ENCODE peak calls at places on chromosomes 6 and 20, in six cellular contexts. One of them, this sample, is unnamed.

GRCh38 chr6:70375166-70375565 is 38.1 kb upstream of the FAM135A start:
- DNase-seq in AG04450: no peak
- DNase-seq in HL-60: no peak
- DNase-seq in activated T-cell treated with anti-CD3 and anti-CD28 coated beads for 4 hours: no peak
- DNase-seq in activated T-helper 1 cell treated with anti-CD3 and anti-CD28 coated beads, Interleukin-2, amount 50 U/mL, for 16 hours: no peak
- DNase-seq in activated naive CD4-positive, alpha-beta T cell: no peak
- DNase-seq in this sample: no peak

GRCh38 chr20:48708630-48709029 is 119.2 kb downstream of the PREX1 start:
- DNase-seq in AG04450: no peak
- DNase-seq in HL-60: no peak
- DNase-seq in activated T-cell treated with anti-CD3 and anti-CD28 coated beads for 4 hours: no peak
- DNase-seq in activated T-helper 1 cell treated with anti-CD3 and anti-CD28 coated beads, Interleukin-2, amount 50 U/mL, for 16 hours: no peak
- DNase-seq in activated naive CD4-positive, alpha-beta T cell: no peak
- DNase-seq in this sample: no peak

GRCh38 chr20:48672324-48672723 is 155.5 kb downstream of the PREX1 start:
- DNase-seq in AG04450: no peak
- DNase-seq in HL-60: no peak
- DNase-seq in activated T-cell treated with anti-CD3 and anti-CD28 coated beads for 4 hours: no peak
- DNase-seq in activated T-helper 1 cell treated with anti-CD3 and anti-CD28 coated beads, Interleukin-2, amount 50 U/mL, for 16 hours: no peak
- DNase-seq in activated naive CD4-positive, alpha-beta T cell: no peak
- DNase-seq in this sample: no peak

GRCh38 chr6:4224082-4224978 is 89.0 kb upstream of the ECI2 start:
- DNase-seq in AG04450: no peak
- DNase-seq in HL-60: no peak
- DNase-seq in activated T-cell treated with anti-CD3 and anti-CD28 coated beads for 4 hours: no peak
- DNase-seq in activated T-helper 1 cell treated with anti-CD3 and anti-CD28 coated beads, Interleukin-2, amount 50 U/mL, for 16 hours: no peak
- DNase-seq in activated naive CD4-positive, alpha-beta T cell: no peak
- DNase-seq in this sample: no peak

GRCh38 chr6:37058084-37058586 is 52.7 kb downstream of the FGD2 start:
- DNase-seq in AG04450: no peak
- DNase-seq in HL-60: no peak
- DNase-seq in activated T-cell treated with anti-CD3 and anti-CD28 coated beads for 4 hours: no peak
- DNase-seq in activated T-helper 1 cell treated with anti-CD3 and anti-CD28 coated beads, Interleukin-2, amount 50 U/mL, for 16 hours: no peak
- DNase-seq in activated naive CD4-positive, alpha-beta T cell: no peak
- DNase-seq in this sample: no peak

GRCh38 chr6:120874422-120874821 is 459.9 kb downstream of the TBC1D32 start:
- DNase-seq in AG04450: no peak
- DNase-seq in HL-60: no peak
- DNase-seq in activated T-cell treated with anti-CD3 and anti-CD28 coated beads for 4 hours: no peak
- DNase-seq in activated T-helper 1 cell treated with anti-CD3 and anti-CD28 coated beads, Interleukin-2, amount 50 U/mL, for 16 hours: no peak
- DNase-seq in activated naive CD4-positive, alpha-beta T cell: no peak
- DNase-seq in this sample: no peak

GRCh38 chr20:2814587-2815051 is at the start of gene C20orf141:
- DNase-seq in AG04450: peak; percentile 93
- DNase-seq in HL-60: no peak
- DNase-seq in activated T-cell treated with anti-CD3 and anti-CD28 coated beads for 4 hours: no peak
- DNase-seq in activated T-helper 1 cell treated with anti-CD3 and anti-CD28 coated beads, Interleukin-2, amount 50 U/mL, for 16 hours: no peak
- DNase-seq in activated naive CD4-positive, alpha-beta T cell: no peak
- DNase-seq in this sample: peak; percentile 40

GRCh38 chr6:47587503-47587902 is 109.9 kb downstream of the CD2AP start:
- DNase-seq in AG04450: peak; percentile 1
- DNase-seq in HL-60: no peak
- DNase-seq in activated T-cell treated with anti-CD3 and anti-CD28 coated beads for 4 hours: no peak
- DNase-seq in activated T-helper 1 cell treated with anti-CD3 and anti-CD28 coated beads, Interleukin-2, amount 50 U/mL, for 16 hours: no peak
- DNase-seq in activated naive CD4-positive, alpha-beta T cell: no peak
- DNase-seq in this sample: no peak

GRCh38 chr20:32474967-32475819 is 109.9 kb downstream of the NOL4L start:
- DNase-seq in AG04450: peak; percentile 83
- DNase-seq in HL-60: no peak
- DNase-seq in activated T-cell treated with anti-CD3 and anti-CD28 coated beads for 4 hours: no peak
- DNase-seq in activated T-helper 1 cell treated with anti-CD3 and anti-CD28 coated beads, Interleukin-2, amount 50 U/mL, for 16 hours: no peak
- DNase-seq in activated naive CD4-positive, alpha-beta T cell: no peak
- DNase-seq in this sample: peak; percentile 95

GRCh38 chr6:56076033-56076432 is 171.3 kb downstream of the COL21A1 start:
- DNase-seq in AG04450: no peak
- DNase-seq in HL-60: no peak
- DNase-seq in activated T-cell treated with anti-CD3 and anti-CD28 coated beads for 4 hours: no peak
- DNase-seq in activated T-helper 1 cell treated with anti-CD3 and anti-CD28 coated beads, Interleukin-2, amount 50 U/mL, for 16 hours: no peak
- DNase-seq in activated naive CD4-positive, alpha-beta T cell: no peak
- DNase-seq in this sample: no peak

GRCh38 chr6:47701374-47701773 is 3.0 kb downstream of the ADGRF4 start:
- DNase-seq in AG04450: no peak
- DNase-seq in HL-60: no peak
- DNase-seq in activated T-cell treated with anti-CD3 and anti-CD28 coated beads for 4 hours: no peak
- DNase-seq in activated T-helper 1 cell treated with anti-CD3 and anti-CD28 coated beads, Interleukin-2, amount 50 U/mL, for 16 hours: no peak
- DNase-seq in activated naive CD4-positive, alpha-beta T cell: no peak
- DNase-seq in this sample: no peak

GRCh38 chr6:70280462-70280861 is 22.4 kb downstream of the COL9A1 start:
- DNase-seq in AG04450: no peak
- DNase-seq in HL-60: no peak
- DNase-seq in activated T-cell treated with anti-CD3 and anti-CD28 coated beads for 4 hours: no peak
- DNase-seq in activated T-helper 1 cell treated with anti-CD3 and anti-CD28 coated beads, Interleukin-2, amount 50 U/mL, for 16 hours: no peak
- DNase-seq in activated naive CD4-positive, alpha-beta T cell: no peak
- DNase-seq in this sample: no peak

GRCh38 chr20:46723039-46723438 is 13.6 kb downstream of the SLC2A10 start:
- DNase-seq in AG04450: no peak
- DNase-seq in HL-60: no peak
- DNase-seq in activated T-cell treated with anti-CD3 and anti-CD28 coated beads for 4 hours: no peak
- DNase-seq in activated T-helper 1 cell treated with anti-CD3 and anti-CD28 coated beads, Interleukin-2, amount 50 U/mL, for 16 hours: no peak
- DNase-seq in activated naive CD4-positive, alpha-beta T cell: no peak
- DNase-seq in this sample: no peak

GRCh38 chr6:13479971-13480434 is 7.4 kb downstream of the GFOD1 start:
- DNase-seq in AG04450: no peak
- DNase-seq in HL-60: no peak
- DNase-seq in activated T-cell treated with anti-CD3 and anti-CD28 coated beads for 4 hours: no peak
- DNase-seq in activated T-helper 1 cell treated with anti-CD3 and anti-CD28 coated beads, Interleukin-2, amount 50 U/mL, for 16 hours: no peak
- DNase-seq in activated naive CD4-positive, alpha-beta T cell: no peak
- DNase-seq in this sample: no peak

GRCh38 chr6:105326216-105326615 is 76.7 kb downstream of the PREP start:
- DNase-seq in AG04450: no peak
- DNase-seq in HL-60: no peak
- DNase-seq in activated T-cell treated with anti-CD3 and anti-CD28 coated beads for 4 hours: no peak
- DNase-seq in activated T-helper 1 cell treated with anti-CD3 and anti-CD28 coated beads, Interleukin-2, amount 50 U/mL, for 16 hours: no peak
- DNase-seq in activated naive CD4-positive, alpha-beta T cell: no peak
- DNase-seq in this sample: no peak

GRCh38 chr6:28643017-28643740 is 117.5 kb downstream of the GPX5 start:
- DNase-seq in AG04450: peak; percentile 26
- DNase-seq in HL-60: no peak
- DNase-seq in activated T-cell treated with anti-CD3 and anti-CD28 coated beads for 4 hours: no peak
- DNase-seq in activated T-helper 1 cell treated with anti-CD3 and anti-CD28 coated beads, Interleukin-2, amount 50 U/mL, for 16 hours: no peak
- DNase-seq in activated naive CD4-positive, alpha-beta T cell: no peak
- DNase-seq in this sample: peak; percentile 16

GRCh38 chr6:78538002-78538401 is 329.3 kb upstream of the IRAK1BP1 start:
- DNase-seq in AG04450: no peak
- DNase-seq in HL-60: no peak
- DNase-seq in activated T-cell treated with anti-CD3 and anti-CD28 coated beads for 4 hours: no peak
- DNase-seq in activated T-helper 1 cell treated with anti-CD3 and anti-CD28 coated beads, Interleukin-2, amount 50 U/mL, for 16 hours: no peak
- DNase-seq in activated naive CD4-positive, alpha-beta T cell: no peak
- DNase-seq in this sample: no peak

GRCh38 chr6:161186173-161186769 is 87.6 kb downstream of the AGPAT4 start:
- DNase-seq in AG04450: no peak
- DNase-seq in HL-60: no peak
- DNase-seq in activated T-cell treated with anti-CD3 and anti-CD28 coated beads for 4 hours: no peak
- DNase-seq in activated T-helper 1 cell treated with anti-CD3 and anti-CD28 coated beads, Interleukin-2, amount 50 U/mL, for 16 hours: no peak
- DNase-seq in activated naive CD4-positive, alpha-beta T cell: no peak
- DNase-seq in this sample: peak; percentile 94

GRCh38 chr6:117986401-117986800 is 79.3 kb downstream of the SLC35F1 start:
- DNase-seq in AG04450: no peak
- DNase-seq in HL-60: no peak
- DNase-seq in activated T-cell treated with anti-CD3 and anti-CD28 coated beads for 4 hours: no peak
- DNase-seq in activated T-helper 1 cell treated with anti-CD3 and anti-CD28 coated beads, Interleukin-2, amount 50 U/mL, for 16 hours: no peak
- DNase-seq in activated naive CD4-positive, alpha-beta T cell: no peak
- DNase-seq in this sample: no peak